ENCODE peak calls at places on chromosomes 2 and 18, in seven cellular contexts. E is GM23248, I is neural progenitor cell, O is HCT116, Y is MM.1S, D is PC-3, C is GM23338. V is an unnamed sample.

GRCh38 chr2:9685637-9686036 is 54.8 kb upstream of the YWHAQ start:
- DNase-seq in E (no peak), I (no peak), O (no peak), Y (no peak), D (no peak), C (no peak), V (no peak)

GRCh38 chr2:188978291-188979081 is 4.3 kb downstream of the COL3A1 start:
- DNase-seq in E (peak; percentile 83), I (peak; percentile 62), O (peak; percentile 31), Y (peak; percentile 49), D (peak; percentile 49), C (peak; percentile 15), V (peak; percentile 70)

GRCh38 chr2:174888646-174889271 is 116.4 kb downstream of the CHN1 start:
- DNase-seq in E (no peak), I (no peak), O (no peak), Y (peak; percentile 28), D (no peak), C (peak; percentile 37), V (no peak)

GRCh38 chr2:203407496-203407895 is 79.3 kb downstream of the ABI2 start:
- DNase-seq in E (no peak), I (no peak), O (no peak), Y (no peak), D (no peak), C (no peak), V (no peak)

GRCh38 chr2:233983445-233983844 is 66.3 kb downstream of the TRPM8 start:
- DNase-seq in E (no peak), I (no peak), O (no peak), Y (no peak), D (no peak), C (no peak), V (no peak)

GRCh38 chr2:240433973-240434727 is 1.3 kb upstream of the GPC1 start:
- DNase-seq in E (peak; percentile 98), I (no peak), O (peak; percentile 81), Y (no peak), D (peak; percentile 97), C (no peak), V (peak; percentile 61)

GRCh38 chr18:49745051-49746014 is 68.0 kb downstream of the ACAA2 start:
- DNase-seq in E (no peak), I (no peak), O (no peak), Y (no peak), D (no peak), C (no peak), V (no peak)

GRCh38 chr18:49094979-49095632 is 144.3 kb upstream of the SMAD7 start:
- DNase-seq in E (peak; percentile 87), I (no peak), O (no peak), Y (no peak), D (peak; percentile 43), C (no peak), V (no peak)

GRCh38 chr2:58921676-58922075 is 680.6 kb upstream of the FANCL start:
- DNase-seq in E (peak; percentile 78), I (no peak), O (no peak), Y (no peak), D (no peak), C (no peak), V (no peak)

DNA sequence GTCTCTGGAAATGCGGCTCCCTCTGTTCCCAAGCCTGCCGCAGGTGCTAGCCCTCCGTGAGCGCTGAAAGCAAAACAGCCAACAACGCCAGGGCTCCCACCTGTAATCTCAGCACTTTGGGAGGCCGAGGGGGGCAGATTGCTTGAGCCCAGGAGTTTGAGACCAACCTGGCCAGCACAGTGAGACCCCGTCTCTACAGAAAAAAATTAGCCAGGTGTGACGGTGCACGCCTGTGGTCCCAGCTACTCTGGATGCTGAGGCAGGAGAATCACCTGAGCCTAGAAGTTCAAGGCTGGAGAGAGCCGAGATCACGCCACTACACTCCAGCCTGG is 41.3 kb upstream of the PTMA start:
- DNase-seq in E (no peak), I (no peak), O (no peak), Y (no peak), D (no peak), C (no peak), V (no peak)
- H3K4me2 ChIP-seq in E (peak overlapping the region; percentile 94), I (peak overlapping the region; percentile 65), O (peak overlapping the region; percentile 92), Y (peak overlapping the region; percentile 63), D (peak overlapping the region; percentile 91), C (peak overlapping the region; percentile 75), V (peak overlapping the region; percentile 86)

DNA sequence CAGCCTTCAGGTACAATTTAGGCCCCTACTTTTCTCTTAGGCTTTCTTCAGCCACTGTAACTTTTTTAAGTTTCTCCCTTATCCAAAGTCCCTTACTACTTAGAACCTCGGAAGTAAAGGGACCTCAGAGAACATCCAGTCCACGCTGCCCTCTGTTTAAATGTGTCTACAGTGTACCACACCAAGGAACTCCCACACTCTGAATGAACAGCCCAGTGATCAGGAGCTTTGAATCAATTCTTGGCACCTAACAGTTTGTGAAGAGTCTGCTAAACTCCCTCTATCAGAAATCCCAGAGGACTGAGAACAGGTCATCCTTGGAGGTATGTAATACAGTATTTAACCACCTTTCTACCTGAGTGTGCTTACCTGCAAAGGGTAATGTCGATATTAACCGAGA is 11.6 kb upstream of the MALT1 start:
- DNase-seq in E (no peak), I (no peak), O (no peak), Y (no peak), D (no peak), C (no peak), V (no peak)
- TF ChIP-seq EZH2phosphoT487 in E (no peak), I (no peak), O (no peak), Y (no peak), D (no peak), C (no peak), V (no peak)

GRCh38 chr2:25673170-25674002 is at the start of gene DTNB:
- DNase-seq in E (peak; percentile 80), I (peak; percentile 95), O (no peak), Y (peak; percentile 81), D (peak; percentile 89), C (peak; percentile 85), V (peak; percentile 91)
- TF ChIP-seq EZH2 in E (no peak), I (peak; percentile 20), O (no peak), Y (no peak), D (no peak), C (no peak), V (no peak)

GRCh38 chr2:120771556-120772208 is 36.0 kb downstream of the GLI2 start:
- DNase-seq in E (peak; percentile 97), I (no peak), O (no peak), Y (no peak), D (peak; percentile 76), C (no peak), V (peak; percentile 63)
- H3K4me2 ChIP-seq in E (peak overlapping the region; percentile 46), I (no peak overlapping the region), O (peak overlapping the region; percentile 73), Y (no peak overlapping the region), D (peak overlapping the region; percentile 6), C (peak overlapping the region; percentile 37), V (peak overlapping the region; percentile 15)

DNA sequence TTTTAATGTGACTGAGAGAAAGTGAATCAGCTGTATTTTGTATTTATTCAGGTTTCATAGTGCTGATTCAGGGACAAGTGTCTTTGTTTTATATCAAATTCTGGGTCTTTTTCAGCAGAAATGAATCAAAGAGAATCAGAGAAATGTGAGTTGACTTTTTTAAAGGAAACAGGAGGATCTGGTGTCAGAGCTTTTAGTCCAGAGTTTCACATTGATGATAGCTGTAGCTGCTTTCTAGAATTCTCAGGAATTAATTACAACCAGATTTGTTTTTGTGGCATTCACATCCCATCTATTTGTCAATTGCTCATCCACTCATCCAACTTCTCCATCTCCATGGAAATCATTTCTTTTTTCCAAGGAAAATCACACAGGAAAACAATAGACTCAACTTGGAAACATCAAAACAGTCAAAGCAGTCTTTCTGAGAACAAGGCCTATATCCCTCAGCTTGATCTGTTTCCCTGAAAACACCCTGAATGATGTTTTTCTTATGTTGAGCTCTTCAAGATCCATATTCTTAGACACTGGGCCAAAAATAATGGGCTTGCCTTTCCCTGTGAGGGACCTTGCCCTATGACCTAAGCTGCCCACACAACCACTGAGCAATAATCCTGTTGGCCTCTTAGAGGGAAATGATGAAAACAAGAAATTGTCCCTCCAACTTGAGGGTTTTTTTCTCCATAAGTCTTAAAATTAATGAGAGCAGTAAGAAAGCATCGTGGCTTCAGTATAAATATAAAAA is 249.5 kb upstream of the FN1 start:
- DNase-seq in E (peak; percentile 36), I (no peak), O (no peak), Y (no peak), D (no peak), C (no peak), V (no peak)
- TF ChIP-seq EZH2phosphoT487 in E (no peak), I (no peak), O (no peak), Y (no peak), D (no peak), C (no peak), V (no peak)

GRCh38 chr2:104868081-104868806 is 14.3 kb downstream of the POU3F3 start:
- DNase-seq in E (no peak), I (no peak), O (no peak), Y (no peak), D (no peak), C (no peak), V (no peak)

GRCh38 chr2:104866122-104866864 is 12.4 kb downstream of the POU3F3 start:
- DNase-seq in E (no peak), I (no peak), O (no peak), Y (no peak), D (no peak), C (peak; percentile 62), V (no peak)

GRCh38 chr2:104864751-104865470 is 11.0 kb downstream of the POU3F3 start:
- DNase-seq in E (no peak), I (no peak), O (no peak), Y (no peak), D (no peak), C (peak; percentile 0), V (no peak)

GRCh38 chr2:104867351-104868080 is 13.6 kb downstream of the POU3F3 start:
- DNase-seq in E (no peak), I (peak; percentile 68), O (no peak), Y (no peak), D (no peak), C (peak; percentile 73), V (no peak)

DNA sequence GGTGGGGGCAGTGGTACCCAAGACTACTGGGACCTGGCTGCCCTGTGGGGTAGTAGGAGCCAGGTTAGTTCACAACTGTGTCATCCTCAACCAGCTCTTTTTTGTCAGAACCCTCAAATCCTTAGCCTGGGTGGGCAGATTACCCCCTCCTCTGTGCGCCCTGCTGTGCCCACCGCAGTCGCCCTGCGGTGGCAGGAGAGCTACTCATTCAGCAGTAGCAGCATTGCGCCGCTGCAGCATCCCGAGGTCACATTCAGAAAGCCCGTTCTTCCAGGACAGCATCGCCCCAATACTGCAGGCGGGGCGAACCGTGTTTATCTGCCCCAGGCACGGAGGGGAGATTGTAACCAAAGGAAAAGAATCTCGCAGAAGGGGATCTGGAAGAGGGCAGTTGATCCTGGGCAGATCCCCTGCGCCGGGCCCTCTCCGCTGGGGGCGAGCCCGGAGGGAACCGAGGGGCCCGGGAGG is 13.0 kb downstream of the POU3F3 start:
- DNase-seq in E (no peak), I (peak; percentile 54), O (no peak), Y (no peak), D (no peak), C (peak; percentile 51), V (no peak)
- TF ChIP-seq EZH2 in E (no peak), I (no peak), O (no peak), Y (no peak), D (no peak), C (peak; percentile 53), V (peak; percentile 58)